ENCODE peak calls at places on chromosome 6, in ten cellular contexts. G is KBM-7; K is AG10803; B is H54; H is EL; C is sciatic nerve; S is stimulated activated CD8-positive, alpha-beta memory T cell treated with anti-CD3 and anti-CD28 coated beads, Interleukin-15, amount 100 ng/mL, for 24 hours; A is dorsolateral prefrontal cortex; I is heart left ventricle; J is stimulated activated CD4-positive, alpha-beta T cell treated with anti-CD3 and anti-CD28 coated beads, Interleukin-1b, Interleukin-23, amount 100 ng/mL, for 48 hours. Y is an unnamed sample.

GRCh38 chr6:36224918-36225461 is 28.4 kb downstream of the BRPF3 start:
- DNase-seq in H (peak), K (no peak), C (no peak), S (no peak), A (no peak), I (no peak), B (no peak), J (no peak), G (no peak), Y (no peak)

GRCh38 chr6:35719830-35720733 is 16.8 kb upstream of the ARMC12 start:
- DNase-seq in G (peak), C (peak), I (peak), J (peak), K (no peak), B (no peak), S (no peak), A (no peak), H (peak), Y (no peak)

GRCh38 chr6:70124443-70124842 is 178.4 kb downstream of the COL9A1 start:
- DNase-seq in C (no peak), A (no peak), I (no peak), B (no peak), G (no peak), H (no peak), S (no peak), K (no peak), J (no peak), Y (no peak)

GRCh38 chr6:126516411-126516810 is 176.5 kb downstream of the CENPW start:
- DNase-seq in I (no peak), K (peak), C (no peak), A (no peak), J (no peak), G (no peak), S (no peak), H (no peak), B (no peak), Y (no peak)

GRCh38 chr6:139699335-139699734 is 324.9 kb upstream of the CITED2 start:
- DNase-seq in S (no peak), B (no peak), G (no peak), I (no peak), K (peak), J (no peak), H (peak), A (no peak), C (no peak), Y (no peak)

GRCh38 chr6:79833806-79834205 is 113.5 kb downstream of the ELOVL4 start:
- DNase-seq in K (peak), G (no peak), S (no peak), A (no peak), I (no peak), B (no peak), J (no peak), C (no peak), H (no peak), Y (no peak)

GRCh38 chr6:136750821-136751220 is 41.5 kb downstream of the MAP3K5 start:
- DNase-seq in S (no peak), C (no peak), K (no peak), G (no peak), A (no peak), H (no peak), J (no peak), I (no peak), B (no peak), Y (no peak)

GRCh38 chr6:37171141-37171969 is 1.4 kb downstream of the PIM1 start:
- DNase-seq in I (peak), A (no peak), G (no peak), S (no peak), B (peak), J (peak), H (peak), C (peak), K (peak), Y (peak)

GRCh38 chr6:4039348-4039747 is 39.6 kb downstream of the FAM217A start:
- DNase-seq in C (no peak), G (no peak), I (no peak), A (no peak), K (no peak), J (no peak), H (no peak), B (no peak), S (no peak), Y (no peak)

GRCh38 chr6:160239929-160240690 is 18.5 kb downstream of the SLC22A2 start:
- DNase-seq in I (no peak), K (no peak), H (no peak), S (no peak), J (no peak), A (no peak), G (no peak), C (no peak), B (no peak), Y (no peak)

GRCh38 chr6:150079604-150080003 is 10.7 kb upstream of the ULBP3 start:
- DNase-seq in A (no peak), H (no peak), I (no peak), G (no peak), B (no peak), J (no peak), C (no peak), S (no peak), K (no peak), Y (no peak)

GRCh38 chr6:17656092-17656491 is 50.6 kb downstream of the NUP153 start:
- DNase-seq in H (peak), G (no peak), S (no peak), J (no peak), A (no peak), I (no peak), B (no peak), C (no peak), K (no peak), Y (no peak)

GRCh38 chr6:53178837-53179432 is 30.3 kb upstream of the GCM1 start:
- DNase-seq in A (no peak), J (no peak), C (no peak), I (no peak), H (no peak), B (no peak), G (no peak), S (no peak), K (no peak), Y (no peak)

GRCh38 chr6:52596371-52597028 is 19.6 kb upstream of the TRAM2 start:
- DNase-seq in I (no peak), B (no peak), G (no peak), H (peak), A (no peak), J (no peak), K (peak), C (no peak), S (no peak), Y (no peak)

GRCh38 chr6:159169557-159170332 is 545 bp downstream of the FNDC1 start:
- DNase-seq in K (peak), I (peak), G (peak), A (no peak), H (peak), C (peak), J (peak), S (no peak), B (no peak), Y (no peak)

GRCh38 chr6:21593412-21593926 is at the start of gene SOX4:
- DNase-seq in C (peak), H (peak), K (peak), G (peak), J (peak), A (peak), I (peak), B (peak), S (peak), Y (peak)

GRCh38 chr6:21947751-21948386 is 349.0 kb downstream of the PRL start:
- DNase-seq in S (no peak), B (no peak), I (no peak), A (no peak), K (peak), H (no peak), G (no peak), J (no peak), C (no peak), Y (no peak)

GRCh38 chr6:30619561-30619960 is 1.9 kb downstream of the MRPS18B start:
- DNase-seq in C (no peak), H (no peak), I (no peak), S (no peak), K (no peak), B (no peak), A (no peak), G (no peak), J (no peak), Y (no peak)

GRCh38 chr6:150549577-150550184 is 50.0 kb upstream of the PLEKHG1 start:
- DNase-seq in A (no peak), S (no peak), K (no peak), J (no peak), B (no peak), C (no peak), I (no peak), G (no peak), H (no peak), Y (no peak)

GRCh38 chr6:163536770-163537169 is 122.3 kb downstream of the QKI start:
- DNase-seq in C (no peak), I (no peak), S (no peak), K (peak), B (no peak), J (no peak), H (peak), G (no peak), A (no peak), Y (no peak)

GRCh38 chr6:24125980-24126379 is at the start of gene NRSN1:
- DNase-seq in S (no peak), J (no peak), A (peak), C (no peak), B (no peak), I (no peak), G (peak), K (no peak), H (no peak), Y (no peak)

GRCh38 chr6:4924872-4925271 is 79.0 kb downstream of the RPP40 start:
- DNase-seq in H (no peak), K (no peak), I (no peak), J (no peak), A (no peak), S (no peak), C (no peak), G (no peak), B (no peak), Y (no peak)

GRCh38 chr6:38178584-38178886 is 359.0 kb downstream of the ZFAND3 start:
- DNase-seq in J (no peak), G (no peak), C (peak), B (no peak), A (no peak), S (no peak), K (no peak), H (no peak), I (peak), Y (no peak)

Y was measured in T-cell.